ENCODE peak calls at places on chromosomes 13 and 19, in six cellular contexts. L is H1, I is HepG2, G is SK-N-SH, M is K562, F is GM12892. N is an unnamed sample.

GRCh38 chr13:98972627-98973026 is 5.2 kb downstream of the DOCK9 start:
- DNase-seq in L (no peak), I (no peak), G (no peak), M (no peak), F (no peak), N (no peak)

GRCh38 chr19:56071151-56071550 is 49.9 kb downstream of the ZNF787 start:
- DNase-seq in L (no peak), I (peak), G (peak), M (peak), F (no peak), N (no peak)

GRCh38 chr13:102729560-102730275 is 34.9 kb upstream of the METTL21C start:
- DNase-seq in L (no peak), I (no peak), G (no peak), M (no peak), F (no peak), N (no peak)

GRCh38 chr13:95480131-95480545 is 72.4 kb upstream of the CLDN10 start:
- DNase-seq in L (no peak), I (no peak), G (no peak), M (no peak), F (no peak), N (peak)

GRCh38 chr19:42293539-42293938 is 8.4 kb upstream of the PRR19 start:
- DNase-seq in L (peak), I (no peak), G (no peak), M (no peak), F (no peak), N (no peak)

GRCh38 chr13:31869582-31869981 is 130.3 kb downstream of the RXFP2 start:
- DNase-seq in L (no peak), I (no peak), G (no peak), M (no peak), F (no peak), N (no peak)

GRCh38 chr19:50311723-50312635 is 17.2 kb downstream of the KCNC3 start:
- DNase-seq in L (peak), I (peak), G (peak), M (peak), F (no peak), N (no peak)

GRCh38 chr13:30895773-30896172 is 10.3 kb upstream of the MEDAG start:
- DNase-seq in L (no peak), I (no peak), G (no peak), M (no peak), F (no peak), N (no peak)

GRCh38 chr13:114122591-114123211 is 9.7 kb downstream of the RASA3 start:
- DNase-seq in L (no peak), I (no peak), G (peak), M (no peak), F (no peak), N (no peak)

GRCh38 chr19:6099633-6100032 is 10.7 kb downstream of the RFX2 start:
- DNase-seq in L (no peak), I (no peak), G (no peak), M (no peak), F (no peak), N (no peak)

GRCh38 chr13:67137044-67137735 is 92.9 kb downstream of the PCDH9 start:
- DNase-seq in L (no peak), I (no peak), G (no peak), M (no peak), F (no peak), N (no peak)

GRCh38 chr13:110327036-110327790 is 20.1 kb downstream of the COL4A2 start:
- DNase-seq in L (no peak), I (no peak), G (no peak), M (no peak), F (no peak), N (no peak)

GRCh38 chr19:12880551-12881171 is 588 bp downstream of the DNASE2 start:
- DNase-seq in L (no peak), I (no peak), G (no peak), M (no peak), F (no peak), N (no peak)

GRCh38 chr13:36512771-36513170 is 80.5 kb downstream of the CCNA1 start:
- DNase-seq in L (no peak), I (no peak), G (no peak), M (no peak), F (no peak), N (no peak)

GRCh38 chr19:38392707-38393308 is 4.3 kb downstream of the SPRED3 start:
- DNase-seq in L (no peak), I (peak), G (no peak), M (peak), F (no peak), N (no peak)

GRCh38 chr13:42107006-42107405 is 58.6 kb downstream of the DGKH start:
- DNase-seq in L (no peak), I (no peak), G (no peak), M (no peak), F (no peak), N (no peak)

GRCh38 chr19:7516878-7517277 is 975 bp downstream of the ZNF358 start:
- DNase-seq in L (no peak), I (no peak), G (peak), M (no peak), F (no peak), N (no peak)

GRCh38 chr19:28426902-28427232 is 786.1 kb downstream of the UQCRFS1 start:
- DNase-seq in L (no peak), I (no peak), G (no peak), M (peak), F (no peak), N (no peak)

GRCh38 chr13:29713841-29714240 is 118.4 kb upstream of the SLC7A1 start:
- DNase-seq in L (no peak), I (no peak), G (peak), M (peak), F (no peak), N (no peak)

GRCh38 chr13:28412981-28413380 is 81.9 kb downstream of the FLT1 start:
- DNase-seq in L (no peak), I (no peak), G (no peak), M (peak), F (no peak), N (no peak)

GRCh38 chr19:56152644-56153043 is 11.6 kb downstream of the ZNF444 start:
- DNase-seq in L (no peak), I (no peak), G (no peak), M (no peak), F (no peak), N (no peak)

GRCh38 chr19:28905996-28906395 is 307.0 kb downstream of the UQCRFS1 start:
- DNase-seq in L (no peak), I (no peak), G (no peak), M (no peak), F (no peak), N (no peak)

GRCh38 chr13:48600374-48601364 is 53.1 kb upstream of the CYSLTR2 start:
- DNase-seq in L (no peak), I (peak), G (no peak), M (no peak), F (no peak), N (no peak)

GRCh38 chr13:44796597-44797517 is 192.4 kb downstream of the NUFIP1 start:
- DNase-seq in L (no peak), I (no peak), G (no peak), M (no peak), F (no peak), N (no peak)

GRCh38 chr13:29771247-29771646 is 79.2 kb downstream of the UBL3 start:
- DNase-seq in L (no peak), I (peak), G (peak), M (peak), F (no peak), N (no peak)

GRCh38 chr13:89568746-89569145 is 1778.7 kb upstream of the MIR17HG start:
- DNase-seq in L (no peak), I (no peak), G (no peak), M (no peak), F (no peak), N (no peak)
- TF ChIP-seq TAF1 in L (no peak), I (no peak), G (no peak), M (no peak), F (no peak), N (no peak)

DNA sequence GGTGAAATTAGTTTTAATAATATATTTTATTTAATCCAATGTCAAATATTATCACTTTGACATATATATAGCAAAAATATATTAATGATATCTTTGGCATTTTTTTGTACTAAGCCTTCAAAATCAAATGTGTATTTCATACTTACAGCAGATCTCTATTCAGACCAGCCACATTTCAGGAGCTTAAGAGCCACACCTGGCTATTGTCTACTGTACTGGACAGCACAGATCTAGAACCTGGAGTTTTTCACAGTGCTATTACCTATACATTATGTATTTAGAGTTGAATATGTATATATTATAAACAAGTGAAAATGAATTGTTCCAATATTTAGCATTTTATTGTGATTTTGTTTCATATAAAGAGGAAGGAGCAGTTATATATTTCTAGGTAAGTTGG is 486.3 kb downstream of the DIAPH3 start:
- DNase-seq in L (no peak), I (no peak), G (no peak), M (no peak), F (no peak), N (no peak)
- TF ChIP-seq TAF1 in L (no peak), I (no peak), G (no peak), M (no peak), F (no peak), N (no peak)

DNA sequence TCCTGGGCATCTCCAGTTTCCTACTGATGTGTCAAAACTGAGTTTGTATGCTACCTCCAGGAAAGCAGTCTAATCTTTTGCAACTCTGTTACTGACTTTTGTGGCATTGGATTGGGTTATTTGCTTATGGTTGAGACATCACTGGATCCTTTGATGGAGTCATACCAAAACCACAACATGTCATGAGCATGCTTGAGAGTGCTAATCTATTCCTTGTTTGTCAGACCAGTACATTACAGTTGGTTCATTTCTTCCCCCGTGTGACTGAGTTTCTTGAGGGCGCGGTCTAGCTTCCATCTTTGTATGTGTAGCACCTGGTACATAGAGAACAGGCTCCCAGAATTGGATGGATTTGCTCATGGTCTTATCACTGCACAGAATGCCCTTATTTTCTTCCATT is 43.2 kb downstream of the SUGT1 start:
- DNase-seq in L (no peak), I (peak), G (no peak), M (no peak), F (no peak), N (no peak)
- TF ChIP-seq TAF1 in L (no peak), I (no peak), G (no peak), M (no peak), F (no peak), N (no peak)

GRCh38 chr19:21586341-21587116 is 81.1 kb downstream of the ZNF429 start:
- DNase-seq in L (peak), I (no peak), G (peak), M (no peak), F (no peak), N (no peak)
- TF ChIP-seq TAF1 in L (no peak), I (no peak), G (no peak), M (no peak), F (no peak), N (no peak)

DNA sequence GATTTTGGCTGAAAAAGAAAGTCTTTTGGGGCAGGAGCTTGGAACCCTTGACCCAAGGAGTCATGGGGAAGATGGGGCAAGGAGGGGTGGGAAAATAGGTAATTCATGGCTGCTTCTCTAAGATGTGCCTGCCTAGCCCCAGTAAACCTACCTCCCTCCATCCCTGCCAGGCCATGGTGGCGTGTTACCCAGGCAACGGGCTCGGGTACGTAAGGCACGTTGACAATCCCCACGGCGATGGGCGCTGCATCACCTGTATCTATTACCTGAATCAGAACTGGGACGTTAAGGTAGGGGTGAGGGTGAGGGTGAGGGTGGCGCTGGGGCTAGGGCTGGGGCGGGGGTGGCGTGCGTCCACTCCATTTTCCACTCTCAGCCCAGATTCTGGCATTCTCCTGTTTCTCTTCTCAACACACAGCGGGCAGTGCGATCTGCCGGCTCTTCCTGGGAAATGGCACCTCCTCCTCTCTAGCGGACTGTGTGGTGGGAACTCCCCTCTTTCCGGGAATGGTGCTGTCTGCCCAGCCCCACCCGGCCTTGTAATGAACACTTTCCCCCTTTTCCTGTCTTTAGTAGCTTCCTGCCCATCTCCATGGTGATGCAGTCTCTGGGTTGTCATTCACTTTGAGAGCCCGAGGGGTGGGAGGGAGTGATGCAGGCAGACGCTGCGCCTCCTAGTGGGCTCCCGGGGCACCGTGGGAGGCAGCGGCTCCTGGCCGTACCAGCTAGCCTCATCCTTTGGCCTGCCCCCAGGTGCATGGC is 7.6 kb downstream of the EGLN2 start:
- DNase-seq in L (peak), I (peak), G (peak), M (peak), F (peak), N (peak)
- TF ChIP-seq TAF1 in L (peak), I (no peak), G (peak), M (no peak), F (no peak), N (no peak)

GRCh38 chr19:23991170-23991569 is 76.5 kb downstream of the ZNF726 start:
- DNase-seq in L (no peak), I (peak), G (no peak), M (peak), F (no peak), N (no peak)
- TF ChIP-seq TAF1 in L (no peak), I (no peak), G (no peak), M (no peak), F (no peak), N (no peak)

DNA sequence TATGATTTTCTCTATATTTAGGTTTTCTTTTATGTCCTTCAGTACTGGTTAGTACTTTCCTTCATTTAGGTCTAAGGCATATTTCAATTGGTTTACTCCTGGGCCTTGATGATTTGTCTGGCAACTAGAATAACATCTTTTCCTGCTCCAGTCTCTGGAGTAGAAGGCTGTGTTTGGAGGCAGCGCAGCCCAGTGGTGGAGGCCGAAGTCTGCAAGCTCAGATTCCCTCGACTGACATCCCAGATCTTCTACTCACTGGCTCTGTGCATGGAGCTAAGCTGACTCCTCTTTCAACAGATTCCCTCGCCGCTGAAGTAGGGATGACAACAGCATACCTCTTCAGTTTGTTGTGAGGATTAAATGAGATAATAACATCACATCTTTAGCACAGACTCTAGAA is 141.0 kb downstream of the RAP2A start:
- DNase-seq in L (peak), I (peak), G (no peak), M (peak), F (no peak), N (no peak)
- TF ChIP-seq TAF1 in L (no peak), I (no peak), G (no peak), M (no peak), F (no peak), N (no peak)

DNA sequence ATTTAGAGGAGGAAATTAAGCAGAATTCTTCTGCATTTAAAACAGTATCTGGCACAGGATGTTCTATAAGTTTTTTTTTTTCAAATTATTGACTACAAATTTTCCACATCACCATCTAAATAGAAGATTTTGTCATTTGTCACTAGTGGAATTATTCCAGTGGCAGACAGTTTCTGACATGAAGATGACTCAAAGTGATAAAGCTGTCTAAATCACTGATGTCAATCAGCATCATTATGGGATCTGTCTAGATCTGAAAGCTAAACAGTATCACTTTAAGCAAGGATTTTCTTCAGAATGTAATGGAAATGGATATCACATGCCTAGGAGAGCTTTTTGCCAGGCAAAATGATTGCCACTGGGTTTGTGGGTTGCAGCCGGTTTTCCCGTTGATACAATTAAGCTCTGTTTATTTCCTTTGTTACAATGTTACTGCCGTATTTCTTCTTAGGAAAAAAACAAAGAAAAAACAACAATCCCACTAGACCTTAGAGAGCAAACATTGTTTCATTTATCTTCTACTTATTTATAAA is 1657.0 kb upstream of the PRR20A start:
- DNase-seq in L (no peak), I (no peak), G (no peak), M (no peak), F (no peak), N (no peak)
- TF ChIP-seq TAF1 in L (no peak), I (no peak), G (no peak), M (no peak), F (no peak), N (no peak)

GRCh38 chr13:59367467-59367866 is 796.3 kb downstream of the DIAPH3 start:
- DNase-seq in L (no peak), I (no peak), G (no peak), M (no peak), F (no peak), N (no peak)

GRCh38 chr13:59368652-59369051 is 795.1 kb downstream of the DIAPH3 start:
- DNase-seq in L (no peak), I (no peak), G (no peak), M (no peak), F (no peak), N (no peak)

GRCh38 chr13:59371229-59371628 is 792.5 kb downstream of the DIAPH3 start:
- DNase-seq in L (no peak), I (no peak), G (no peak), M (no peak), F (no peak), N (no peak)

GRCh38 chr13:59374720-59375119 is 789.0 kb downstream of the DIAPH3 start:
- DNase-seq in L (no peak), I (no peak), G (no peak), M (no peak), F (no peak), N (no peak)

GRCh38 chr13:59373341-59373740 is 790.4 kb downstream of the DIAPH3 start:
- DNase-seq in L (no peak), I (no peak), G (no peak), M (no peak), F (no peak), N (no peak)
- TF ChIP-seq TAF1 in L (no peak), I (no peak), G (no peak), M (no peak), F (no peak), N (no peak)

GRCh38 chr19:2280633-2281264 is 1.2 kb downstream of the PEAK3 start:
- DNase-seq in L (no peak), I (no peak), G (no peak), M (no peak), F (no peak), N (no peak)

GRCh38 chr19:2278504-2279158 is 3.3 kb downstream of the PEAK3 start:
- DNase-seq in L (no peak), I (no peak), G (peak), M (no peak), F (no peak), N (no peak)

GRCh38 chr19:2283835-2284507 is 2.0 kb upstream of the PEAK3 start:
- DNase-seq in L (no peak), I (no peak), G (no peak), M (no peak), F (no peak), N (no peak)

GRCh38 chr19:2282862-2283237 is 875 bp upstream of the PEAK3 start:
- DNase-seq in L (no peak), I (no peak), G (no peak), M (no peak), F (no peak), N (no peak)

GRCh38 chr19:2282062-2282861 is at the start of gene PEAK3:
- DNase-seq in L (peak), I (no peak), G (peak), M (peak), F (no peak), N (no peak)
- TF ChIP-seq TAF1 in L (no peak), I (no peak), G (no peak), M (no peak), F (no peak), N (no peak)